ENCODE peak calls at places on chromosomes 5 and 9, in nine cellular contexts. A, B, V, Y, O, F, K, U and C are unnamed samples.

GRCh38 chr5:2524620-2525019 is 226.9 kb downstream of the IRX2 start:
- DNase-seq in A (no peak), B (no peak), V (no peak), Y (no peak), O (no peak), F (no peak), K (no peak), U (no peak), C (no peak)

GRCh38 chr9:137404971-137405584 is 17.9 kb downstream of the EXD3 start:
- DNase-seq in A (no peak), B (no peak), V (no peak), Y (no peak), O (no peak), F (no peak), K (no peak), U (no peak), C (no peak)

GRCh38 chr5:107966216-107966615 is 295.5 kb upstream of the EFNA5 start:
- DNase-seq in A (no peak), B (no peak), V (no peak), Y (no peak), O (no peak), F (no peak), K (no peak), U (no peak), C (no peak)

GRCh38 chr9:113990975-113991471 is 87.1 kb downstream of the AMBP start:
- DNase-seq in A (peak; percentile 15), B (no peak), V (no peak), Y (no peak), O (peak; percentile 14), F (no peak), K (no peak), U (no peak), C (no peak)

GRCh38 chr5:103232393-103232999 is 26.1 kb upstream of the MACIR start:
- DNase-seq in A (peak; percentile 30), B (no peak), V (no peak), Y (no peak), O (no peak), F (no peak), K (no peak), U (no peak), C (peak; percentile 30)

GRCh38 chr9:127277099-127277498 is 12.5 kb downstream of the GARNL3 start:
- DNase-seq in A (no peak), B (no peak), V (no peak), Y (no peak), O (no peak), F (no peak), K (no peak), U (no peak), C (no peak)

GRCh38 chr5:1476967-1477310 is 31.7 kb upstream of the SLC6A3 start:
- DNase-seq in A (no peak), B (no peak), V (no peak), Y (no peak), O (no peak), F (no peak), K (peak; percentile 42), U (no peak), C (no peak)

GRCh38 chr5:157189223-157189622 is 8.6 kb downstream of the ITK start:
- DNase-seq in A (no peak), B (no peak), V (no peak), Y (no peak), O (no peak), F (no peak), K (no peak), U (no peak), C (no peak)

DNA sequence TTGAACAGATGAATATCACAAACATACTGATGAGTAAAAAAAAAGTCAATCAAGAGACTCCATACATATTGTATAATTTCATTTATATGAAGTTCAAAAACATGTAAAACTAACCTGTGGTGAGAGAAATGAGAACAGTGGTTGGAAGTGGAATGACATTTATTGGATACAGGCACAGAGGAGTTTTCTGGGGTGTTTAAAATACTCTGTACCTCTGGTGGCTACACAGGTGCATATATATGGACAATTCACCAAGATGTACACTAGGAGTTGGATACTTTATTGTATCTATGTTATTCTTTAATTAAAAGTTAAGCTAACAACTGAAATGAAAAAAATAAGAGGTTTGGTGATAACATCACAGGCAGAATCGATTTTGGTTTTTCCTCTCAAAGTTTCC is 14.1 kb downstream of the FOXD1 start:
- DNase-seq in A (no peak), B (no peak), V (no peak), Y (no peak), O (no peak), F (no peak), K (no peak), U (no peak), C (no peak)
- TF ChIP-seq CTCF in A (no peak), B (no peak), V (no peak), Y (no peak), O (no peak), F (no peak), K (no peak), U (no peak), C (no peak)

GRCh38 chr5:96932026-96932425 is 3.9 kb upstream of the LNPEP start:
- DNase-seq in A (no peak), B (no peak), V (no peak), Y (no peak), O (no peak), F (no peak), K (no peak), U (no peak), C (no peak)
- TF ChIP-seq CTCF in A (no peak), B (no peak), V (no peak), Y (no peak), O (no peak), F (no peak), K (no peak), U (no peak), C (no peak)

GRCh38 chr9:89175739-89176360 is 2.8 kb downstream of the SHC3 start:
- DNase-seq in A (peak; percentile 36), B (no peak), V (no peak), Y (no peak), O (no peak), F (no peak), K (no peak), U (no peak), C (no peak)
- TF ChIP-seq CTCF in A (no peak), B (no peak), V (no peak), Y (no peak), O (no peak), F (no peak), K (no peak), U (no peak), C (no peak)

DNA sequence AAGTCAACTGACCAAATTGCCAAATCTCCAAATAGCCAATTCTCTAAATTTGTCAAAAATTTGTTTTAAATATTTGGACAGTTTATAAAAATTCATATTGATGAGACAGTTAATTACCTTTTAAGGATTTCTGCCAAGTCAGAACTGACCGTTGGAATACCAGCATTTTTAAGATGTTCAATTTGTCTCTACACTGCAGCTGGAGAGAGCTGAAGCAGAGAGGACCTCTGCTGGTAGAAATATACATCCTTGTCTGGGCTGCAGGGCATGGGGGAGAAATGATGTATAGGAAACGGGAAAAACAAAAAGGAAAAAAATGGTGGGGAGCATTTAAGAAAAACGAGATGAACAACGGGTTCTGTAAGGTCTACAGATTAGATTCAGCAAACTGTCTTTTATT is 16.8 kb downstream of the NR6A1 start:
- DNase-seq in A (no peak), B (no peak), V (no peak), Y (no peak), O (no peak), F (no peak), K (no peak), U (no peak), C (no peak)
- TF ChIP-seq CTCF in A (no peak), B (no peak), V (no peak), Y (no peak), O (no peak), F (peak; percentile 25), K (no peak), U (no peak), C (no peak)